ENCODE peak calls at places on chromosome 13, in four cellular contexts. I is IMR-90, T is K562, S is endothelial cell of umbilical vein. Q is an unnamed sample.

GRCh38 chr13:23321534-23322241 is 111.8 kb downstream of the SACS start:
- DNase-seq in T (no peak), I (peak; percentile 94), S (peak; percentile 92), Q (peak; percentile 35)

GRCh38 chr13:112980441-112980840 is 11.4 kb downstream of the MCF2L start:
- DNase-seq in T (no peak), I (no peak), S (no peak), Q (no peak)

GRCh38 chr13:75541287-75541686 is 3.6 kb upstream of the COMMD6 start:
- DNase-seq in I (peak; percentile 39), S (no peak), T (no peak), Q (no peak)

GRCh38 chr13:31827707-31828106 is 88.4 kb downstream of the RXFP2 start:
- DNase-seq in I (no peak), T (no peak), S (no peak), Q (no peak)

GRCh38 chr13:99046851-99047250 is 69.0 kb upstream of the DOCK9 start:
- DNase-seq in I (no peak), S (no peak), T (no peak), Q (no peak)

GRCh38 chr13:67964091-67964490 is 734.0 kb upstream of the PCDH9 start:
- DNase-seq in I (no peak), S (no peak), T (no peak), Q (no peak)

GRCh38 chr13:112587767-112588489 is at the start of gene TUBGCP3:
- DNase-seq in T (peak; percentile 69), S (peak; percentile 77), I (peak; percentile 78), Q (no peak)

GRCh38 chr13:20400774-20401173 is 124.9 kb downstream of the CRYL1 start:
- DNase-seq in S (no peak), T (no peak), I (peak; percentile 63), Q (no peak)

GRCh38 chr13:101018720-101019119 is 344.1 kb upstream of the TMTC4 start:
- DNase-seq in I (peak; percentile 71), S (no peak), T (no peak), Q (no peak)

GRCh38 chr13:109760372-109760771 is 26.0 kb downstream of the IRS2 start:
- DNase-seq in I (no peak), S (no peak), T (no peak), Q (no peak)

GRCh38 chr13:98959775-98960325 is 18.0 kb downstream of the DOCK9 start:
- DNase-seq in S (no peak), I (no peak), T (no peak), Q (no peak)

GRCh38 chr13:99124695-99125334 is 75.8 kb upstream of the UBAC2 start:
- DNase-seq in I (peak; percentile 45), S (peak; percentile 86), T (no peak), Q (peak; percentile 34)

GRCh38 chr13:109833940-109834339 is 47.6 kb upstream of the IRS2 start:
- DNase-seq in T (no peak), S (no peak), I (no peak), Q (no peak)

GRCh38 chr13:63124863-63125262 is 1709.2 kb upstream of the PCDH20 start:
- DNase-seq in T (no peak), I (peak; percentile 60), S (peak; percentile 29), Q (no peak)

GRCh38 chr13:58949646-58950045 is 1214.1 kb downstream of the DIAPH3 start:
- DNase-seq in T (no peak), I (no peak), S (no peak), Q (no peak)

GRCh38 chr13:66914155-66914554 is 316.0 kb downstream of the PCDH9 start:
- DNase-seq in T (no peak), I (peak; percentile 5), S (no peak), Q (no peak)

GRCh38 chr13:111187879-111188643 is 73.0 kb downstream of the ARHGEF7 start:
- DNase-seq in T (no peak), S (peak; percentile 44), I (peak; percentile 67), Q (no peak)

GRCh38 chr13:90800082-90800746 is 547.3 kb upstream of the MIR17HG start:
- DNase-seq in I (no peak), S (no peak), T (no peak), Q (no peak)

GRCh38 chr13:99959538-99960230 is 11.9 kb downstream of the ZIC5 start:
- DNase-seq in I (no peak), T (no peak), S (no peak), Q (no peak)

GRCh38 chr13:59000770-59001169 is 1163.0 kb downstream of the DIAPH3 start:
- DNase-seq in I (no peak), T (no peak), S (no peak), Q (no peak)

GRCh38 chr13:80083516-80084085 is 257.3 kb downstream of the SPRY2 start:
- DNase-seq in T (no peak), I (peak; percentile 5), S (peak; percentile 62), Q (no peak)

GRCh38 chr13:80083097-80083429 is 257.9 kb downstream of the SPRY2 start:
- DNase-seq in I (no peak), T (no peak), S (no peak), Q (no peak)

GRCh38 chr13:80086304-80086721 is 254.6 kb downstream of the SPRY2 start:
- DNase-seq in I (peak; percentile 60), S (no peak), T (no peak), Q (no peak)

GRCh38 chr13:80084086-80084676 is 256.7 kb downstream of the SPRY2 start:
- DNase-seq in T (no peak), I (peak; percentile 93), S (peak; percentile 75), Q (no peak)

DNA sequence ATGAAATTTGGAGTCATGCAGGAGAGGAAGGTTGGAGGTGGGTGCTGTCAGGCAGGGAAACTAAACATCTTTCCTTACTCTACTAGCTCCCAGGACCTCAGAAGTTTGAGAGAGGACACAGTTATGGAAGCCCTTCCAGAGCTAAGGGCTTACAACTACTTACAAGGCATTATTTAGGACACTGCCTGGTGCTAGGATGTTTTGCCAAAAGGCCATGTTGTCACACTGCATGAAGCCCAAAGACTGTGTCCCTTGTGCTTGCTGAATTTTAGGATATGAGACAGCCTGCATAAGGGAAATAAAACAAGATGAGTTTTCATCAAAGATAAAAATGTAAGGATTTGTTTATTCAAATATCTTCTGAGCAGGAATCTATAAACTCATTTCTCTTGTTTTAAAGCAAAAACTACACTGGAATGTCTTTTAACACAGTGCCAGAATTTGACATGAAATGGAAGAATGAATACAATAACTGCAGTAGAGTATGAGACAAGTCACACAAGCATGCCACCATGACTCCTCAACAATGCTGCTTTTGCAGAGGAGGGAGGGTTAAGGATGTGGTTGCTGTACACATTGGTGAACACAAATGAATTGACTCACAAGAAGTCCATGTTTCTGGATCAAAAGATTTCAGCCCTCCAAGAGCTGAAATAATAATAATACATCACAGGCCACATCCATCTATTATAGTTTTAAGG is 258.4 kb downstream of the SPRY2 start:
- DNase-seq in T (no peak), S (peak; percentile 16), I (peak; percentile 74), Q (no peak)
- TF ChIP-seq FOS in T (no peak), S (no peak), I (no peak), Q (no peak)

GRCh38 chr13:42865703-42866102 is 84.3 kb downstream of the FAM216B start:
- DNase-seq in S (no peak), T (no peak), I (peak; percentile 42), Q (no peak)
- TF ChIP-seq FOS in S (no peak), T (no peak), I (no peak), Q (no peak)

GRCh38 chr13:49308977-49309408 is 61.3 kb downstream of the CDADC1 start:
- DNase-seq in T (no peak), S (peak; percentile 57), I (peak; percentile 51), Q (no peak)

GRCh38 chr13:49307365-49307764 is 59.6 kb downstream of the CDADC1 start:
- DNase-seq in I (no peak), S (no peak), T (no peak), Q (no peak)

GRCh38 chr13:49305824-49306425 is 58.2 kb downstream of the CDADC1 start:
- DNase-seq in I (no peak), S (no peak), T (no peak), Q (no peak)

GRCh38 chr13:49310251-49310650 is 62.5 kb downstream of the CDADC1 start:
- DNase-seq in T (no peak), I (no peak), S (no peak), Q (no peak)

DNA sequence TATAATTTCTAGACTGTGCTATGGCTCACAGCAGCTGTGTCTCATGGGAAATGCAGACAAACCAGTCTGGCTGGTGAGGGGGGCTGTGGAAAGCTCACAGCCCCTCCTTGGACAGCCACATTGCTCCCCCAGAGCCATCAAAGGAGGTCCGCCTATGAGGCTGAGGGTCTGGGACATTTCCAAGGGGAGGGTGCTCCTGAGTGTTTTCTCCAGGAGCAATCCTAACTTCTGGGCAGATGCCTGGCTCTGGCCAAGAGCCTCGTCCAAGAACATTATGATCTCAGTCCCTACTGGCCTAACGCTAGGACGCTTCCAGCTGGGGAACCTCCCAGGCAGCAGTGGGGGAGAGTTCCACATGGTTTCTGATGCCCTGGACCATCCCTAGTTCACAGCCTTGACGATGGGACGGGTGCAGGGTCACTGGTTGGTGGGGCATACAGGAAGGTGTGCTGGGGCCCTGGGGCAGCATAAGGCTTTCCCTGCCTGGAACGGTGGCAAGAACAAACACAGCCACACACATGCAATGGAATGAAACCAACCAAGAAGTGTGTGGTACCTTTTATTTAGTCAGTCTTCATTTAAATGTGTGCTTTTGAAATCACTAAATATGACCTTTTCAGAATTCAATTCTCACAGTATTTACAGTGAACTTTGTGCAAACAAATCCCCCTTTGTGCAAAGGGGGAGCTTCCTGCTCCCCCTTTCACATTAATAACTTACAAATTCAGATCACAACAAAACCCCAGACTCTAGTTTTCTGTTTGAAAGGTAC is 60.6 kb downstream of the CDADC1 start:
- DNase-seq in T (no peak), S (peak; percentile 13), I (peak; percentile 66), Q (no peak)
- TF ChIP-seq FOS in T (no peak), S (no peak), I (no peak), Q (no peak)

GRCh38 chr13:49606747-49607648 is 21.3 kb upstream of the ARL11 start:
- DNase-seq in T (peak; percentile 56), S (peak; percentile 89), I (peak; percentile 88), Q (peak; percentile 61)
- TF ChIP-seq FOS in T (no peak), S (no peak), I (no peak), Q (no peak)

GRCh38 chr13:35475131-35475959 is 1.1 kb downstream of the MAB21L1 start:
- DNase-seq in T (no peak), I (peak; percentile 16), S (peak; percentile 28), Q (no peak)
- TF ChIP-seq FOS in T (no peak), I (no peak), S (no peak), Q (no peak)

DNA sequence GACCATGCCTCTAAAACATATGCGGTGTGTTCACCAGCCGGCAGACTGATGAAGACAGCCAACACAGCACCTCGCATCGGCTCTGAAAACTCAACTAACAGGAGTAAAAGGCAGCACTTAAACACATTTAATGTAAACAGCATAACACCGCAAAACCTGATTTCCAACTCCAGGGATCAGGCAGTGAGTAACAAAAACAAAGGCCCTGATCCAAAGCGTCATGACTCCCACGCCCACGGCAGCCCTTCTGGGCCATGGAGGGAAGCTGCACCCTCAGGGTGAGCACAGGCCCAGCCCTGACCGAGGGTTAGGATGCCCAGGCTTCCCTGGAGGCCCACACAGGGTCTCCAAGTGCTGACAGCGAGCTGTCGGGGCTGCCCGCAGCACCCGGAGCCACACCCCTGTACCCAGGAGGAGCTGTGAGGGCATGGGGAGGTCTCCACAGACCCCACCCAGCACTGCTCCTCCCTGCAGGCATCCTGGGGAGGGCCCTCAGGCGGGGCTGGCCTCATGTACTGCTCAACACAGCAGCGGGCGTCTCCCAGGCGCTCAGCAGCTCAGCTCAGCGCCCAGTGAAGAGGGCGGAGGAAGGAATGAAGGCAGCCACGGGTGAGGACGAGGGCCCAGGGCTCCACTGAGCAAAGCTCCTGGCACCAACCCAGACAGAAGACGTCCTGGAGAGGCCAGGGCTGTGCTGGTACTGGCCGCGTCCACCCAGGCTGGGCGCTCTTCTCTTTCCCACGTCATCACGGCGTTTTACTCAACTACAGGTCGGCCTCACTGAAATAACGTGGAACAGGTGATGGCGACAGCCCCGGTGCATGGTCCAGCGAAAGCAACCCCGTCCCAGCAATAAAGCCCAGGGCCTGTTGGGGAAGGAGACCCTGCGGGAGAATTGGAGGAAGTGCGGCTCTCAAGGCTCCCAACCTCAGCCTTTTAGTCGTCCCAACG is 53.6 kb downstream of the RASA3 start:
- DNase-seq in T (no peak), S (no peak), I (peak; percentile 84), Q (no peak)
- TF ChIP-seq FOS in T (no peak), S (no peak), I (peak; percentile 18), Q (no peak)

GRCh38 chr13:38228322-38228721 is 121.3 kb upstream of the UFM1 start:
- DNase-seq in T (no peak), S (no peak), I (no peak), Q (no peak)
- TF ChIP-seq FOS in T (no peak), S (no peak), I (no peak), Q (no peak)

Q was measured in GM12878.